ENCODE peak calls at places on chromosome 7, in eight cellular contexts. D is right atrium auricular region, J is prostate gland, C is Panc1, X is bronchial epithelial cell, E is body of pancreas, R is hepatocyte, F is A673. N is an unnamed sample.

GRCh38 chr7:45036317-45036716 is 36.3 kb downstream of the CCM2 start:
- DNase-seq in E (no peak), J (no peak), F (no peak), R (no peak), D (no peak), X (no peak), C (no peak), N (no peak)

GRCh38 chr7:143239822-143240221 is 18.0 kb downstream of the TAS2R40 start:
- DNase-seq in F (no peak), D (no peak), C (no peak), R (no peak), E (no peak), J (no peak), X (peak; percentile 54), N (no peak)

GRCh38 chr7:96521068-96521629 is 188.5 kb downstream of the SEM1 start:
- DNase-seq in F (no peak), J (no peak), E (no peak), X (no peak), R (no peak), C (no peak), D (no peak), N (no peak)

GRCh38 chr7:20328027-20328426 is 2.7 kb upstream of the ITGB8 start:
- DNase-seq in R (no peak), J (no peak), E (no peak), C (no peak), D (no peak), F (no peak), X (no peak), N (no peak)

GRCh38 chr7:125459038-125459437 is 529.4 kb upstream of the POT1 start:
- DNase-seq in D (no peak), C (no peak), E (no peak), R (no peak), F (no peak), J (no peak), X (no peak), N (no peak)

GRCh38 chr7:139687206-139687954 is 90.4 kb downstream of the HIPK2 start:
- DNase-seq in F (no peak), E (no peak), D (no peak), J (no peak), X (no peak), C (no peak), R (no peak), N (no peak)

GRCh38 chr7:112938895-112939588 is 147.6 kb downstream of the GPR85 start:
- DNase-seq in C (no peak), F (peak; percentile 55), J (peak; percentile 5), X (no peak), E (peak; percentile 19), D (no peak), R (peak; percentile 76), N (no peak)

GRCh38 chr7:44576228-44576627 is 2.5 kb upstream of the DDX56 start:
- DNase-seq in C (no peak), D (no peak), F (no peak), J (no peak), R (no peak), E (no peak), X (no peak), N (no peak)

GRCh38 chr7:105799006-105799405 is 77.4 kb downstream of the ATXN7L1 start:
- DNase-seq in F (peak; percentile 26), E (no peak), D (no peak), J (no peak), X (no peak), C (no peak), R (no peak), N (no peak)

GRCh38 chr7:51227861-51228260 is 88.7 kb downstream of the COBL start:
- DNase-seq in J (no peak), D (no peak), E (no peak), R (no peak), F (no peak), X (no peak), C (no peak), N (no peak)

GRCh38 chr7:158384746-158385145 is 202.9 kb downstream of the PTPRN2 start:
- DNase-seq in E (no peak), F (no peak), C (no peak), D (no peak), R (no peak), J (no peak), X (no peak), N (no peak)

GRCh38 chr7:43553999-43554398 is 28.9 kb upstream of the STK17A start:
- DNase-seq in E (no peak), F (no peak), D (no peak), R (no peak), C (no peak), J (no peak), X (peak; percentile 85), N (no peak)

GRCh38 chr7:112422842-112423496 is 27.3 kb upstream of the IFRD1 start:
- DNase-seq in J (peak; percentile 84), E (peak; percentile 85), C (no peak), D (peak; percentile 82), F (peak; percentile 82), R (peak; percentile 83), X (peak; percentile 88), N (peak; percentile 87)

GRCh38 chr7:132899833-132900232 is 182.1 kb downstream of the CHCHD3 start:
- DNase-seq in J (no peak), E (no peak), F (no peak), X (no peak), R (no peak), D (no peak), C (no peak), N (no peak)

GRCh38 chr7:21059069-21059468 is 272.4 kb upstream of the SP8 start:
- DNase-seq in R (no peak), J (no peak), F (no peak), E (no peak), C (no peak), X (peak; percentile 73), D (no peak), N (no peak)

DNA sequence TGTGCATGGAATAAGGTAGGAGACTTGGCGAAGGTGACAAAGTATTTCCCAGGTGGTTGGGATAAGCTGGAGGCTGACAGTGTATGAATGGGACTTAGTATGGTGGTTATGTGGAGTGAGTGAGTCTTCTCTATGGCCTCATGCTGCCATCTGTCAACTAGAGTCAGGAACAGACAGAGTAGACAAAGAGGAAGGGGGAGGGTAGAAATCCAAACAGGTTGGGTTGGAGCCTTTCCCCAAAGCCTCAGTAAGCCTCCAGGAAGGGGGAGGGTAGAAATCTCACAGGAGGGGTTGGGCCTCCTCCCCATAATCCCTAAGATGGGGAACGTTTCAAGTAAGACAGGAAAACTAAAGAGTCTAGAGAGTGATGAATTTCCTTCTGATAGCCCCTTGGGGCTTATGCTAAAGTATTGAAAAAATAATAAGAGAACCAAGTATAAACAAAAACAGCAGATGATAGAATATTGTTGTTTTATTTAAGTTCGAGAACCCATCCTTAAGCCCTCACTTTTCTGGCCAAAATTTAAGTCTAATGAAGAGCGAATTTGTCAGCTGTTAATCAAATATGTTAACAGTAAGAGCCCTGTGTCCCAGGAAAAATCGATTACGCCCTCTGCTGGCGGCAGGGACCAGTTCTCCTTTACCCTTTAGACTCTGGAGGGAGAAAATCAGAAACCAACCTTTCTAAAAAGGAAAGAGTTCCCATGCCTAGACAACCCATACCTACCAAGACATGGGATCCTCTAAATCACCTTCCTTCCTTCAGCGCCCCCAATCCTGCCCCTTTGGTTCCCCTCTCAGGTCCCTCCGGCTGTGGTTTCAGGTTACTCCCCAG is 1.8 kb upstream of the AKR1B15 start:
- DNase-seq in J (peak; percentile 35), E (peak; percentile 79), C (peak; percentile 69), R (peak; percentile 22), X (peak; percentile 70), D (peak; percentile 74), F (peak; percentile 15), N (no peak)
- H3K4me3 ChIP-seq in J (no peak overlapping the region), E (no peak overlapping the region), C (peak overlapping the region; percentile 46), R (no peak overlapping the region), X (peak overlapping the region; percentile 29), D (peak overlapping the region; percentile 45), F (peak overlapping the region; percentile 31), N (peak overlapping the region; percentile 61)

DNA sequence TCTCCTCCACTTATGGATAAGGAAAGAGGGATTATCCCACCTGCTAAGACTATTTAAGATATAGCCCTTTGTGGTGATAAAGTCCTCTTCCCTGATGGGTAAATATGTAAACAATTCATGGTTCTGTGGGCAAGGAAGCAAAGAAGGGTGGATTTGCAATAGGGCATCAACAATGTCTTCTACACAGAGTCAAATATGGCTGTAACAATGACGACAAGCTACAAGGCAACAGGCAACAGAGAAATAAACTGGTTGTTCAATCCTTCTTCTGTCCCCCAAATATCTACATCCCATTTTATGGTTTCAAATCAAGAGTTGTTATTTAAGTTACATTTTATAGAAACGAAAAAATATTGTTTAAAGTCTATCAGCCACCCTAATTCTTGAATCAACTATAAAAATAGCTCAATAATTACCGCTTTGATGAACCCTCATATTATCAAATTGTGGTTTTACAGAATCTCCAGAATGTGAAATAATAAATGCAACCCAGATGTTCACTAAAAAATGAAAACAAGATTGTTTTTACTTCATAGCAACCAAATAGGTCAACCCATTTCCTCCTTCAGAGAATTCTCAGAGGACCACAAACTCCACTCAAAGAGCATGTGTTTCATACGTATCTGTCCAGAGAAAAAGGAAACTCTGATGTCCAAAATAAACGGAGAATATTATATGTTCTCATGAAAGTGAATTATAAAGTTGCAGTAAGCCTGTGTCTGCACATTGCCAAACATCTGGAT is 13.8 kb downstream of the CYTH3 start:
- DNase-seq in E (no peak), R (no peak), C (no peak), D (no peak), F (peak; percentile 35), J (no peak), X (no peak), N (no peak)
- H3K4me3 ChIP-seq in E (no peak overlapping the region), R (no peak overlapping the region), C (no peak overlapping the region), D (no peak overlapping the region), F (no peak overlapping the region), J (no peak overlapping the region), X (no peak overlapping the region), N (no peak overlapping the region)

DNA sequence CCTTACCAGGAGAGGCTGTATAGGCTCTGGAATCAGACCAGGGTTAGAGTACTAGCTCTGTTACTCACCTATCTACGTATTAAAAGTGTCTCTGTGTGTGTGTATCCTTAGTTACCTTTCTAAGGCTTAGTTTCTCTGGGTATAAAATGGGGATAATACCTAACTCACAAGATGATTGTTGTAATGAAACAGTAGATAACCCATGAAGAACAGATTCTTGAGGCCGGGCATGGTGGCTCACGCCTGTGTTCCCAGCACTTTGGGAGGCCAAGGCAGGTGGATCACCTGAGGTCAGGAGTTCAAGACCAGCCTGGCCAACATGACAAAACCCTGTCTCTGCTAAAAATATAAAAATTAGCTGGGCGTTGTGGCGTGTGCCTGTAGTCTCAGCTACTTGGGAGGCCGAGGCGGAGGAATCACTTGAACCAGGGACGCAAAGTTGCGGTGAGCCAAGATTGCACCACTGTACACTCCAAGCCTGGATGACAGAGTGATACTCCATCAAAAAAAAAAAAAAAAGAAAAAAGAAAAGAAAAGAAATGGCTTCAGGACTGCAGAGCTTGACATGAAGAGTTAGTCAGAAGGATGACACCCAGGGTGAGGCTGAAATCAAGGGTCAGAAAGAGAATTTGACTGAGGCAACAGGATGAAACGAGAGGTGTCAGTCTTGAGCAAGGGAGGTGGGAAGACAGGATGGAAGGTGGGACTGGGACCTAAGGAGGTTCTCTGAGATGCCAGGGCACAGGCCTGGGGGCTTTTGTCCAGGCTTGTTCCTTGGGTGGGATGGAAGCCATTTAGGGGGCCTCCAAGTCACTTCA is 33.4 kb downstream of the PRKAR2B start:
- DNase-seq in J (no peak), E (no peak), F (no peak), C (no peak), R (no peak), D (no peak), X (peak; percentile 1), N (no peak)
- H3K4me3 ChIP-seq in J (no peak overlapping the region), E (no peak overlapping the region), F (no peak overlapping the region), C (no peak overlapping the region), R (no peak overlapping the region), D (no peak overlapping the region), X (no peak overlapping the region), N (no peak overlapping the region)

GRCh38 chr7:49014870-49015269 is 90.5 kb downstream of the CDC14C start:
- DNase-seq in E (no peak), X (peak; percentile 1), R (no peak), D (no peak), C (no peak), F (no peak), J (no peak), N (no peak)

GRCh38 chr7:49010717-49011116 is 86.4 kb downstream of the CDC14C start:
- DNase-seq in X (no peak), F (no peak), D (no peak), E (no peak), R (no peak), C (no peak), J (no peak), N (no peak)
- H3K4me3 ChIP-seq in X (no peak overlapping the region), F (no peak overlapping the region), D (no peak overlapping the region), E (no peak overlapping the region), R (no peak overlapping the region), C (no peak overlapping the region), J (no peak overlapping the region), N (no peak overlapping the region)